ENCODE peak calls at places on chromosomes 1 and 21, in five cellular contexts. K, Y, L, N and R are unnamed samples.

GRCh38 chr1:238023137-238023536 is 132.4 kb upstream of the ZP4 start:
- DNase-seq in K (no peak), L (no peak), Y (no peak), N (no peak), R (no peak)

GRCh38 chr1:234413485-234413884 is 40.2 kb downstream of the COA6 start:
- DNase-seq in K (no peak), N (no peak), L (no peak), Y (peak; percentile 24), R (no peak)

GRCh38 chr1:204711103-204711946 is 25.8 kb upstream of the LRRN2 start:
- DNase-seq in K (no peak), N (no peak), L (no peak), Y (no peak), R (no peak)

GRCh38 chr1:44035726-44036408 is 4.6 kb upstream of the SLC6A9 start:
- DNase-seq in Y (no peak), K (no peak), L (peak; percentile 43), N (no peak), R (no peak)

GRCh38 chr1:187513190-187513589 is 684.4 kb downstream of the PLA2G4A start:
- DNase-seq in N (no peak), Y (no peak), L (no peak), K (no peak), R (no peak)

GRCh38 chr1:232306269-232306911 is 323.5 kb downstream of the SIPA1L2 start:
- DNase-seq in K (no peak), N (no peak), L (peak; percentile 38), Y (no peak), R (no peak)

GRCh38 chr1:159999204-159999603 is 32.6 kb downstream of the PIGM start:
- DNase-seq in L (no peak), Y (peak; percentile 53), N (peak; percentile 61), K (no peak), R (no peak)

GRCh38 chr1:70503358-70503757 is 92.3 kb downstream of the CTH start:
- DNase-seq in Y (no peak), K (no peak), N (peak; percentile 56), L (no peak), R (no peak)

GRCh38 chr1:109929588-109930251 is 19.1 kb downstream of the CSF1 start:
- DNase-seq in L (no peak), N (no peak), Y (no peak), K (no peak), R (no peak)

GRCh38 chr1:215567491-215568286 is 585 bp downstream of the KCTD3 start:
- DNase-seq in K (peak; percentile 76), Y (no peak), L (peak; percentile 28), N (peak; percentile 46), R (no peak)

GRCh38 chr1:206672844-206673758 is 11.6 kb upstream of the MAPKAPK2 start:
- DNase-seq in K (no peak), N (peak; percentile 26), L (no peak), Y (no peak), R (peak; percentile 66)

GRCh38 chr1:228348708-228349467 is 57.7 kb downstream of the TRIM11 start:
- DNase-seq in K (peak; percentile 19), Y (no peak), N (no peak), L (no peak), R (peak; percentile 30)

GRCh38 chr1:230878584-230878975 is 10.3 kb upstream of the C1orf198 start:
- DNase-seq in L (peak; percentile 89), K (no peak), Y (no peak), N (peak; percentile 82), R (no peak)

GRCh38 chr21:15850645-15851044 is 120.9 kb downstream of the USP25 start:
- DNase-seq in Y (no peak), K (no peak), L (no peak), N (peak; percentile 76), R (no peak)

GRCh38 chr1:227894306-227894721 is 53.4 kb downstream of the WNT9A start:
- DNase-seq in N (no peak), Y (no peak), K (no peak), L (no peak), R (peak; percentile 21)

GRCh38 chr1:107896946-107897345 is 68.0 kb downstream of the VAV3 start:
- DNase-seq in N (no peak), K (no peak), L (no peak), Y (no peak), R (no peak)

GRCh38 chr1:235093685-235094592 is 34.7 kb downstream of the TOMM20 start:
- DNase-seq in K (peak; percentile 84), Y (no peak), N (no peak), L (peak; percentile 77), R (no peak)

GRCh38 chr21:15826147-15826780 is 96.5 kb downstream of the USP25 start:
- DNase-seq in N (peak; percentile 35), K (no peak), L (peak; percentile 19), Y (no peak), R (no peak)

GRCh38 chr1:81912383-81912782 is 111.6 kb downstream of the ADGRL2 start:
- DNase-seq in L (no peak), Y (no peak), K (no peak), N (no peak), R (no peak)

GRCh38 chr1:48013270-48013669 is 16.1 kb upstream of the TRABD2B start:
- DNase-seq in N (no peak), K (no peak), L (no peak), Y (no peak), R (no peak)

GRCh38 chr1:205700865-205701401 is 20.6 kb upstream of the SLC45A3 start:
- DNase-seq in Y (no peak), L (no peak), N (no peak), K (no peak), R (no peak)

GRCh38 chr1:75172556-75172955 is 38.4 kb downstream of the LHX8 start:
- DNase-seq in N (no peak), Y (no peak), K (no peak), L (no peak), R (no peak)

GRCh38 chr1:17922833-17923232 is 167.7 kb downstream of the ACTL8 start:
- DNase-seq in N (no peak), L (no peak), Y (no peak), K (no peak), R (no peak)

DNA sequence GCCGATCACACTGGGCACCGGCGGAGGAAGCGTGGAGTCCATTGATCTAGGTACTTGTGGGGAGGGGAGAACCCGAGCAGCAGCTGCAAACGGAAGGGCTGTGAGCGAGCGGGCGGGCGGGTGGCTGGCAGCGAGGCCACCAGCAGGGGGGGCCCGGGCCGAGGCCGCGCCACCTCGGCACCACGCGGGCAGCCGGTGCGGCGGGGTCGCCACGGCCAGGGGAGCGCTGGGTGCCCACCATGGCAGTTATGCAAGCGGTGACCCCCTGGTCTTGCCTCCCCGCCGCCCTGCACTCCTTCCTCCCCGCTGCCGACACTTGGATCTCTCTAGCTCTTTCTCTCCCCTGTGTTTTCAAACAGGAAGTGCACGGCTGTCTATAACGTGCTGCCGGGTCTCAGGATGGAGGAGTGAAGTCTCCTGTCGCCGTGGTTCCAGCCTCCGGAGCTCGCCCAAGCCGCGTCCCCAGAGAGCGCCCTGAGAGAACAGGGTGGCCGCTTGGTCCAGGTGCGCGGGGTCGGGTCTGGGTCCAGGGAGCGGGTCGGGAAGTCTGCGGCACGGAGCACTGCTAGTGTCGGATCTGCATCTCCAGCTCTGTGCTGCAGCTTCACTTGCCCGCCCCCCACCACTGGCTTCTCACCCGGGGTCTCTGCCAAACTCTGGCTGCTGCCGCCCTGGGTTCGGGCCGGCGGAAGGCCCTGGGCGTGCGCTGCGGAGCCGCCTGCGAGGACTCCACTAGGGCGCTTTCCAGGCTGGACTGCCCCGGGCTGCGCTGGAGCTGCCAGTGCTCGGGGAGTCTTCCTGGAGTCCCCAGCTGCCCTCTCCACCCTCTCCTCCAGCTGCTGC is 22.7 kb downstream of the LRRC8D start:
- DNase-seq in K (peak; percentile 84), Y (peak; percentile 92), N (peak; percentile 56), L (peak; percentile 51), R (peak; percentile 66)
- TF ChIP-seq CTCF in K (peak; percentile 79), Y (peak; percentile 76), N (peak; percentile 15), L (peak; percentile 57), R (peak; percentile 96)

GRCh38 chr1:2328676-2329455 is 62.5 kb downstream of the MORN1 start:
- DNase-seq in L (no peak), Y (no peak), K (no peak), N (no peak), R (no peak)

GRCh38 chr1:2323575-2323974 is 67.8 kb downstream of the MORN1 start:
- DNase-seq in K (no peak), Y (no peak), L (no peak), N (no peak), R (no peak)

GRCh38 chr1:2327841-2328240 is 63.5 kb downstream of the MORN1 start:
- DNase-seq in K (no peak), N (no peak), L (no peak), Y (no peak), R (no peak)

GRCh38 chr1:2324553-2325366 is 66.6 kb downstream of the MORN1 start:
- DNase-seq in L (no peak), Y (no peak), K (no peak), N (no peak), R (no peak)

DNA sequence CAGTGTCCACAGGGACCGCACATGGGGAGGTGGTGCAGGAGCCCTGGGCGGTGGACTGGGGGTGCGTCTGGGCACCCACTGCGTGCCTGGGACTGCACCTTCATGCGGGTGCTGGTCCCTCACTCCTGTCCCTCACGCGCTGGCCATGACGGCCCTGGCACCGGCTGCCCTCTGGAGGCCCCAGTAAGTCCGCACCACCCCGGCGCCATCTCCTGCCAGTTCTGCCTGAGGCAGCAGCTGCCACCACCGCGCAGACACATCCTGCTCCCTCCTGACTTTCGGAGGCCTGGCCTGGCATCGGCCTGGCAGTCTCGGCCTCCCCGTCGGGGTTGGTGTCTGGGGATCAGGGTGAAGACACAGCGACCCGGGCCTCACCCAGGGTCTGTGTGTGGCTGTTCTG is 64.8 kb downstream of the MORN1 start:
- DNase-seq in Y (no peak), K (no peak), N (no peak), L (no peak), R (no peak)
- TF ChIP-seq CTCF in Y (no peak), K (no peak), N (no peak), L (no peak), R (no peak)

GRCh38 chr1:226436472-226436854 is 28.6 kb upstream of the PARP1 start:
- DNase-seq in N (no peak), Y (no peak), K (no peak), L (no peak), R (no peak)

GRCh38 chr1:226440512-226440911 is 32.6 kb upstream of the PARP1 start:
- DNase-seq in N (no peak), Y (no peak), K (no peak), L (no peak), R (no peak)

GRCh38 chr1:226436855-226437491 is 29.1 kb upstream of the PARP1 start:
- DNase-seq in N (no peak), L (no peak), K (no peak), Y (no peak), R (no peak)

GRCh38 chr1:226441629-226442028 is 33.7 kb upstream of the PARP1 start:
- DNase-seq in K (no peak), Y (no peak), L (no peak), N (no peak), R (no peak)

GRCh38 chr1:226438007-226438406 is 30.1 kb upstream of the PARP1 start:
- DNase-seq in L (no peak), K (no peak), Y (no peak), N (no peak), R (no peak)
- TF ChIP-seq CTCF in L (no peak), K (no peak), Y (peak; percentile 30), N (peak; percentile 23), R (no peak)

GRCh38 chr1:181141431-181141910 is 53.0 kb downstream of the IER5 start:
- DNase-seq in N (peak; percentile 90), L (no peak), Y (no peak), K (no peak), R (peak; percentile 95)
- TF ChIP-seq CTCF in N (no peak), L (no peak), Y (no peak), K (no peak), R (no peak)